ENCODE peak calls at places on chromosomes 4 and X, in eight cellular contexts. J is AG10803; H is CD8-positive, alpha-beta T cell; N is body of pancreas; G is foreskin fibroblast; X is PC-3; O is fibroblast of lung; W is HAP-1. S is an unnamed sample.

GRCh38 chr4:23034726-23035125 is 342.0 kb downstream of the GBA3 start:
- DNase-seq in W (no peak), O (peak), X (peak), N (no peak), J (peak), G (no peak), H (no peak), S (no peak)

GRCh38 chr4:4950891-4951290 is 68.4 kb downstream of the CYTL1 start:
- DNase-seq in O (no peak), G (no peak), N (no peak), H (no peak), W (no peak), X (no peak), J (no peak), S (no peak)

GRCh38 chrX:29468911-29469494 is 746.4 kb upstream of the MAGEB2 start:
- DNase-seq in X (no peak), O (peak), N (no peak), G (no peak), H (no peak), W (no peak), J (no peak), S (peak)

GRCh38 chr4:174450051-174450450 is 72.2 kb downstream of the HPGD start:
- DNase-seq in H (no peak), W (no peak), G (no peak), N (no peak), J (no peak), O (no peak), X (no peak), S (no peak)

GRCh38 chrX:29662759-29663503 is 552.4 kb upstream of the MAGEB2 start:
- DNase-seq in N (no peak), J (peak), W (no peak), X (peak), O (peak), G (peak), H (no peak), S (peak)

GRCh38 chr4:43330288-43330687 is 437.8 kb downstream of the GRXCR1 start:
- DNase-seq in X (peak), W (no peak), O (peak), H (no peak), N (no peak), J (peak), G (peak), S (no peak)

GRCh38 chr4:85837334-85837733 is 362.4 kb downstream of the ARHGAP24 start:
- DNase-seq in H (no peak), N (no peak), G (no peak), X (no peak), J (peak), O (no peak), W (no peak), S (no peak)

GRCh38 chr4:4430492-4431195 is 43.7 kb downstream of the NSG1 start:
- DNase-seq in J (peak), G (peak), H (peak), W (peak), N (peak), X (peak), O (peak), S (peak)

GRCh38 chr4:146095091-146095690 is 80.3 kb upstream of the LSM6 start:
- DNase-seq in N (peak), O (peak), J (peak), G (peak), W (peak), X (peak), H (no peak), S (peak)

GRCh38 chr4:146379744-146380143 is 142.0 kb downstream of the SLC10A7 start:
- DNase-seq in N (no peak), J (no peak), W (no peak), X (peak), G (peak), H (no peak), O (peak), S (no peak)

GRCh38 chrX:129638917-129639316 is 15.8 kb downstream of the APLN start:
- DNase-seq in J (no peak), N (no peak), X (no peak), H (no peak), W (no peak), O (no peak), G (no peak), S (no peak)

GRCh38 chrX:119763175-119763574 is 4.8 kb downstream of the SOWAHD start:
- DNase-seq in H (no peak), N (no peak), O (peak), X (no peak), G (peak), W (no peak), J (peak), S (peak)

DNA sequence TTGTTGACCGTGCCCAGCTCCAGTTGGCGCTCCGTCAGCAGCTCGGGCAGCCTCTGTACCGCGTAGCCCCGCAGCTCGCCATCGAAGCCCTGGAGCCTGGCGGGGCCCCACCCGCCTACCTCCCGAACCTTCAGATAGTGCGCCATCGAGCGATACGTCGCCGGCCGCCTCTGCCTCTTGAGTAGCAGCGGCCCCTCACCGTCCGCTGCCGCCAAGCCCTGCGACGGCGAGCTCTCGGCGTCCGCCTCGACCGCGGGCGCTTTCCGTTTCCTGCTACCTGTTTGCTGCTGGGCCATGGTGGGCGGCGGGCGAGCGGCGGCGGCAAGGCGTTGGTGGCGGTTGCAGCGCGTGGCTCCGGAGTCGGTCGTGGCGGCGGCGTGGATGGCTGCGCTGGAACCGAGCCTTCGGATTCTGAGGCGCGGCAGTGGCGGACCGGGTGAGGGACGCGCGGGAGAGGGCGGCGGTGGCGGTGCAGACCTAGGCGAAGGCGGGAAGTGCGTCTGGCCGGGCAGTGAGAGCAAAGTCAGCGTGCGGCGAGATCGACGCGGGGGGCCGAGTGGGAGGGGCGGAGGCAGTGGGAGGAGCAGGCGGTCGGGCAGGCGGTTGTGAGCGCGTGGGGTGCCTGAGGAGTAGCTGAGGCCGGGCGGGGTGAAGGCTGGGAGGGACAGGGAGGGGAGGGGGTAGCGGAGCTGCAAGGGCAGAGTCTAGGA is at the start of gene DCAF12L1:
- DNase-seq in W (no peak), N (no peak), O (no peak), X (no peak), J (no peak), H (no peak), G (no peak), S (no peak)
- H3K4me3 ChIP-seq in W (no peak), N (no peak), O (no peak), X (no peak), J (no peak), H (no peak), G (no peak), S (peak)

GRCh38 chrX:53084043-53084570 is 1.9 kb downstream of the TSPYL2 start:
- DNase-seq in O (peak), G (peak), J (no peak), N (no peak), X (no peak), W (no peak), H (peak), S (no peak)
- H3K4me3 ChIP-seq in O (peak), G (peak), J (no peak), N (no peak), X (peak), W (no peak), H (no peak), S (no peak)

GRCh38 chr4:25235401-25235800 is 1.6 kb downstream of the PI4K2B start:
- DNase-seq in X (no peak), G (no peak), H (no peak), W (no peak), O (no peak), J (no peak), N (no peak), S (no peak)

GRCh38 chr4:25229804-25230203 is 4.0 kb upstream of the PI4K2B start:
- DNase-seq in W (no peak), O (no peak), N (no peak), J (no peak), X (no peak), H (no peak), G (no peak), S (no peak)

GRCh38 chr4:25234390-25235367 is 846 bp downstream of the PI4K2B start:
- DNase-seq in J (peak), G (peak), N (peak), W (peak), H (peak), X (peak), O (peak), S (peak)

GRCh38 chr4:25233737-25234389 is at the start of gene PI4K2B:
- DNase-seq in J (peak), O (peak), G (peak), W (peak), X (peak), N (peak), H (peak), S (no peak)

GRCh38 chr4:25233194-25233593 is 639 bp upstream of the PI4K2B start:
- DNase-seq in W (no peak), G (no peak), H (no peak), O (no peak), X (no peak), J (no peak), N (no peak), S (no peak)
- H3K4me3 ChIP-seq in W (peak), G (peak), H (peak), O (peak), X (peak), J (peak), N (no peak), S (peak)

DNA sequence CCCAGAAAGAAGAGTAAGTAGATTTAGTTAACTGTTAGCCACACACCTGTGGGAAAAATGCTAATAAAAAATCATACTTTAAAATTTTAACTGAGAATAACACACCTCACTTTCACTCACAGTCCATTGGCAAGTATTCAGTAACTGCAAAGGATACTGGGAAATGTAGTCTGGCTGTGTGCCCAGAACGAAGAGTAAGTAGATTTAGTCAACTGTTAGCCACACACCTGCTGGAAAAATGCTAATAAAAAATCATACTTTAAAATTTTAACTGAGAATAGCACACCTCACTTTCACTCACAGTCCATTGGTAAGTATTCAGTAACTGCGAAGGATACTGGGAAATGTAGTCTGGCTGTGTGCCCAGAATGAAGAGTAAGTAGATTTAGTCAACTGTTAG is 178.4 kb upstream of the NWD2 start:
- DNase-seq in N (peak), G (no peak), H (no peak), W (no peak), O (no peak), X (peak), J (no peak), S (no peak)
- H3K4me3 ChIP-seq in N (no peak), G (no peak), H (no peak), W (no peak), O (no peak), X (no peak), J (no peak), S (no peak)

GRCh38 chr4:1998296-1998695 is 10.5 kb downstream of the NELFA start:
- DNase-seq in H (no peak), N (no peak), X (peak), W (no peak), J (no peak), O (peak), G (no peak), S (no peak)
- H3K4me3 ChIP-seq in H (no peak), N (no peak), X (no peak), W (no peak), J (no peak), O (no peak), G (no peak), S (no peak)

DNA sequence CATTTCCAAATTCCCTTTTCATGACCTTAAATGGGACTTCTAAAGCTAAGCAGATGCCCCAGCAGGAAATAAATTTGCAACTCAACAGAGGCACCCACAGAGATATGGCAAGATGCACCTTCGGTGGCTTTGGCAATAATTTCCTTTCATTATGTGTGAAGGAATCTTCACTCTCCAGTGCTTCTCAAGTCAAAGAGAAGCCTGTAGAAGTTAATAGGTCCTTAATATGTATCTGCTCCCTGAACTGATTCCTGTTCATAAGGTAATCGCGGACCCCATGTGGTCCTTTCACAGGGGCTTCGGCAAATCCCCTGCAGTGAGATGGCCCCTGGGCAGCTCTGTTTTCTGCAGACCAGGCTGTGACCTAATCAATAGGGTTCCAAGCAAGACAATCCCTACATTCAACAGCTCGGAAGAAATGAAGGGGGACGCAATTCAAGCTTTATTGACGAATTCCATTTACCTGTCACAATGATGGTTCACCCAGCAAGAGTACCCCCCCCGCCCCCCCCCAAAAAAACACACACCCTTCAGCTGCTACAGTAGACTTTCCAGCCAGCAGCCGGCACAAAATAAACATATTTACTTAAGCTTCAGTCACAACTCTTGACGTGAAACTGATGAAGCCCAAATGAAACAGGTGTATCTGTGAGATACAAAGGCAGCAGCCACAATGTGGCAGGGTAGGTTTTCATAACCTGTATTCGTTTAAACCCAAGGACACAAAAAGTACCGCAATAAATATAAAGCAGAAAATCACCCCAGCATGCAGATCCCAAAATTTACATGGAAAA is 35.3 kb downstream of the FAT1 start:
- DNase-seq in H (no peak), O (no peak), N (no peak), W (no peak), G (no peak), X (no peak), J (no peak), S (no peak)
- H3K4me3 ChIP-seq in H (no peak), O (no peak), N (no peak), W (no peak), G (no peak), X (no peak), J (no peak), S (no peak)

GRCh38 chrX:154370300-154370881 is 4.0 kb downstream of the FLNA start:
- DNase-seq in W (peak), J (no peak), X (no peak), N (no peak), G (peak), H (no peak), O (no peak), S (no peak)

GRCh38 chrX:154370882-154371770 is 3.3 kb downstream of the FLNA start:
- DNase-seq in O (peak), G (peak), X (peak), N (peak), W (peak), H (peak), J (peak), S (peak)

GRCh38 chrX:154373340-154374306 is 811 bp downstream of the FLNA start:
- DNase-seq in G (peak), H (no peak), W (peak), X (peak), O (peak), J (peak), N (peak), S (peak)

GRCh38 chrX:154372612-154373022 is 1.8 kb downstream of the FLNA start:
- DNase-seq in J (peak), G (no peak), X (no peak), W (no peak), O (peak), N (no peak), H (no peak), S (no peak)

DNA sequence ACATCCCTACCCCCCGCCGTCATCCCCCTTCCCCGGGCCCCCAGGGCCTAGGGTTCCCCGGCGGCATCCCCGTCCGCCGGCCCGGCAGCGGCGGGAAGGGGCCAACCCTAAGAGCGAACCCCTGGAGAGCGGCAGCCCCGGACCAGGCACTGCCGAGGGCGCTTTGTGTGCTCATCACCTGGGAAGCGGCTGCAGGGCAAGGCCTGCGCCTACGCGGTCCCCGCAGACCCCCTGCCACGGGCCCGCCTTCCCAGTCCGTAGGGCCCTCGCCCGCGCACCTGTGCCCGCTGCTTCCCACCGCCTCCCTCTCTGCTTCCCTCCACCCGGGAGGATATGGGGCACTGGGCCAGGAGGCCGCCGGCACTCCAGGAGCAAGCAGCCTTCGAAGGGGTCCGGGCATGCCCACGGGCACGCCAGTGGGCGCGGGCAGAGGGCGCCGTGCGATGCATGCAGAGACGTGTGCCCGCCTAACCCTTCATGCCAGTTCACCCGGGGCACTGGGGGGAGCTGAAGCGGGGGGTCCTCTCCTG is 2.6 kb downstream of the FLNA start:
- DNase-seq in X (no peak), N (no peak), W (no peak), O (no peak), J (no peak), G (no peak), H (no peak), S (no peak)
- H3K4me3 ChIP-seq in X (peak), N (no peak), W (peak), O (peak), J (peak), G (peak), H (peak), S (peak)

DNA sequence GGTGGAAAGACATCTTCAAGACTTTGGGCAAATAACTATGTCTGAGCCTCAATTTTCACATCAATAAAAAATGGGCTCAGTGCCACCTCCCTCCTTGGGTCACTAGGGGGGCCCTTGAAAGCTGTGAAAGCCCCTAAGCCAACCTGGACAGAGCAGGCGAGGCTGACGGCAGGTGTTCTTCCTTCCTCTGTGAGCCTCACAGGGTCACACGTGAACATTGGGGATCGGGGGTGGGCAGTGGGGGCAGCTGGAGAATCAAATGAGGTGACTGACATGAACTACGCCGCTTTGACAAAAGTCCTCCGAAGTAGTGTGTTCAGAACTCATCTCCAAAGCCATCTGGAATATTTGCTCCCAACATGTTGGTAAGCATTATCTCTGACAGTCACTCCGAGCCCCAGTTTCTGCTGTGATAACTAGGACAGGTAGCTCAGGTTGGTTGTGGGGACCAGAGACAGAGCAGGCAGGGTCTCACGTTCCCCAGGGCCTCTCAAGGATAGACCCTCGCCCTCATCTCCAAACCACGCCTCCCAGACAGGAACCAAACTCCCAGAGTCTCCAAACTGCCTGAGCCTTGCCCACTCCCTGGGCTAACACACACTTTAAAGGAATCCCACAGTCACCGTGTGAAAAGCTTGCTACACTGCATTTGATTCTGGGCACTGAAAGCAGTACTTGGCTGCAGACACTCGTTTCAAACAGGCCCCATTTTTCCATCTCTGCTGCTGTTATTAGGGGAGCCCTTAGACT is 825 bp upstream of the WFS1 start:
- DNase-seq in X (no peak), N (no peak), H (no peak), J (no peak), W (no peak), O (no peak), G (no peak), S (no peak)
- H3K4me3 ChIP-seq in X (peak), N (no peak), H (peak), J (peak), W (peak), O (peak), G (peak), S (peak)

GRCh38 chrX:107713205-107714195 is 62.1 kb downstream of the TSC22D3 start:
- DNase-seq in H (peak), N (no peak), J (peak), W (no peak), O (no peak), X (no peak), G (no peak), S (no peak)
- H3K4me3 ChIP-seq in H (peak), N (no peak), J (no peak), W (no peak), O (peak), X (no peak), G (no peak), S (no peak)